ENCODE peak calls at places on chromosomes 7 and 10, in eight cellular contexts. B is cardiac muscle cell; E is osteoblast; Y is esophagus squamous epithelium; I is thyroid gland; L is neural progenitor cell; P is left ventricle myocardium inferior; D is CD4-positive, CD25-positive, alpha-beta regulatory T cell. S is an unnamed sample.

GRCh38 chr10:82622478-82622877 is 747.5 kb downstream of the NRG3 start:
- DNase-seq in B (no peak), E (no peak), Y (no peak), I (no peak), L (no peak), P (no peak), D (no peak), S (no peak)

GRCh38 chr7:106986450-106986977 is 58.0 kb upstream of the PRKAR2B start:
- DNase-seq in B (no peak), E (no peak), Y (no peak), I (no peak), L (no peak), P (no peak), D (no peak), S (no peak)

GRCh38 chr10:113294868-113295267 is 258.0 kb upstream of the HABP2 start:
- DNase-seq in B (no peak), E (no peak), Y (no peak), I (no peak), L (no peak), P (no peak), D (no peak), S (no peak)

GRCh38 chr7:33886100-33886623 is 19.2 kb upstream of the BMPER start:
- DNase-seq in B (peak; percentile 74), E (no peak), Y (no peak), I (no peak), L (peak; percentile 72), P (no peak), D (no peak), S (no peak)

GRCh38 chr10:110181451-110181850 is 26.0 kb upstream of the MXI1 start:
- DNase-seq in B (no peak), E (no peak), Y (no peak), I (no peak), L (peak; percentile 33), P (no peak), D (no peak), S (no peak)

GRCh38 chr7:68440870-68441269 is 1157.4 kb upstream of the AUTS2 start:
- DNase-seq in B (no peak), E (no peak), Y (no peak), I (no peak), L (no peak), P (no peak), D (no peak), S (no peak)

GRCh38 chr7:64888901-64889685 is 14.0 kb upstream of the ZNF273 start:
- DNase-seq in B (peak; percentile 44), E (peak; percentile 46), Y (no peak), I (peak; percentile 46), L (peak; percentile 4), P (peak; percentile 31), D (peak; percentile 9), S (no peak)

GRCh38 chr7:23966941-23967340 is 256.9 kb downstream of the STK31 start:
- DNase-seq in B (no peak), E (no peak), Y (no peak), I (no peak), L (no peak), P (no peak), D (no peak), S (no peak)

GRCh38 chr10:72329290-72330058 is 25.2 kb downstream of the DNAJB12 start:
- DNase-seq in B (no peak), E (peak; percentile 44), Y (no peak), I (peak; percentile 85), L (peak; percentile 40), P (no peak), D (no peak), S (no peak)

GRCh38 chr7:51847461-51848134 is 531.0 kb upstream of the COBL start:
- DNase-seq in B (peak; percentile 51), E (no peak), Y (no peak), I (no peak), L (peak; percentile 65), P (no peak), D (no peak), S (no peak)

GRCh38 chr7:123415625-123416024 is 118.8 kb downstream of the IQUB start:
- DNase-seq in B (no peak), E (no peak), Y (no peak), I (no peak), L (no peak), P (no peak), D (no peak), S (no peak)

GRCh38 chr10:60281331-60281730 is 108.3 kb downstream of the ANK3 start:
- DNase-seq in B (no peak), E (no peak), Y (no peak), I (no peak), L (no peak), P (no peak), D (no peak), S (no peak)

GRCh38 chr10:12635127-12635541 is 285.8 kb downstream of the CAMK1D start:
- DNase-seq in B (no peak), E (peak; percentile 32), Y (no peak), I (peak; percentile 75), L (no peak), P (no peak), D (peak; percentile 42), S (peak; percentile 5)

GRCh38 chr10:70596860-70597809 is 5.4 kb downstream of the PRF1 start:
- DNase-seq in B (peak; percentile 34), E (peak; percentile 41), Y (no peak), I (no peak), L (no peak), P (no peak), D (no peak), S (no peak)

GRCh38 chr10:132314336-132314735 is 6.6 kb upstream of the STK32C start:
- DNase-seq in B (no peak), E (no peak), Y (no peak), I (no peak), L (no peak), P (no peak), D (no peak), S (no peak)

GRCh38 chr10:91198781-91199180 is 21.7 kb upstream of the PCGF5 start:
- DNase-seq in B (no peak), E (no peak), Y (no peak), I (no peak), L (no peak), P (no peak), D (peak; percentile 83), S (no peak)

GRCh38 chr7:153532321-153532720 is 519.9 kb upstream of the DPP6 start:
- DNase-seq in B (no peak), E (no peak), Y (no peak), I (no peak), L (no peak), P (no peak), D (no peak), S (no peak)

GRCh38 chr7:157780721-157781120 is 443.9 kb downstream of the DNAJB6 start:
- DNase-seq in B (no peak), E (no peak), Y (no peak), I (no peak), L (no peak), P (no peak), D (no peak), S (no peak)

GRCh38 chr10:88933584-88933983 is 19.0 kb downstream of the ACTA2 start:
- DNase-seq in B (no peak), E (no peak), Y (no peak), I (no peak), L (no peak), P (no peak), D (no peak), S (no peak)

GRCh38 chr10:30374353-30374752 is 25.3 kb upstream of the MTPAP start:
- DNase-seq in B (peak; percentile 35), E (no peak), Y (no peak), I (no peak), L (peak; percentile 81), P (no peak), D (no peak), S (no peak)

GRCh38 chr10:111082102-111082975 is 5.5 kb downstream of the ADRA2A start:
- DNase-seq in B (no peak), E (no peak), Y (no peak), I (no peak), L (no peak), P (no peak), D (no peak), S (no peak)

GRCh38 chr7:155358066-155358947 is 60.6 kb downstream of the INSIG1 start:
- DNase-seq in B (no peak), E (peak; percentile 79), Y (no peak), I (no peak), L (no peak), P (no peak), D (no peak), S (no peak)
- H3K4me1 ChIP-seq in B (no peaks in the 10 kb centered on the region), E (peaks cover 4% of the 10 kb centered on the region), Y (no peaks in the 10 kb centered on the region), I (no peaks in the 10 kb centered on the region), L (peaks cover 10% of the 10 kb centered on the region), P (no peaks in the 10 kb centered on the region), D (no peaks in the 10 kb centered on the region), S (no peaks in the 10 kb centered on the region)

GRCh38 chr7:30469303-30469702 is 9.3 kb downstream of the NOD1 start:
- DNase-seq in B (peak; percentile 73), E (peak; percentile 91), Y (no peak), I (peak; percentile 58), L (peak; percentile 85), P (peak; percentile 77), D (no peak), S (no peak)
- H3K27ac ChIP-seq in B (peak overlapping the region; percentile 61), E (peak overlapping the region; percentile 99), Y (peak overlapping the region; percentile 83), I (peak overlapping the region; percentile 93), L (no peak overlapping the region), P (peak overlapping the region; percentile 98), D (no peak overlapping the region), S (no peak overlapping the region)

GRCh38 chr7:150335774-150336112 is 5.7 kb downstream of the RARRES2 start:
- DNase-seq in B (no peak), E (no peak), Y (no peak), I (peak; percentile 55), L (no peak), P (no peak), D (no peak), S (no peak)
- H3K4me1 ChIP-seq in B (peaks cover 4% of the 10 kb centered on the region), E (no peaks in the 10 kb centered on the region), Y (peaks cover 15% of the 10 kb centered on the region), I (peaks cover 27% of the 10 kb centered on the region), L (peaks cover 18% of the 10 kb centered on the region), P (peaks cover 22% of the 10 kb centered on the region), D (peaks cover 2% of the 10 kb centered on the region), S (no peaks in the 10 kb centered on the region)

DNA sequence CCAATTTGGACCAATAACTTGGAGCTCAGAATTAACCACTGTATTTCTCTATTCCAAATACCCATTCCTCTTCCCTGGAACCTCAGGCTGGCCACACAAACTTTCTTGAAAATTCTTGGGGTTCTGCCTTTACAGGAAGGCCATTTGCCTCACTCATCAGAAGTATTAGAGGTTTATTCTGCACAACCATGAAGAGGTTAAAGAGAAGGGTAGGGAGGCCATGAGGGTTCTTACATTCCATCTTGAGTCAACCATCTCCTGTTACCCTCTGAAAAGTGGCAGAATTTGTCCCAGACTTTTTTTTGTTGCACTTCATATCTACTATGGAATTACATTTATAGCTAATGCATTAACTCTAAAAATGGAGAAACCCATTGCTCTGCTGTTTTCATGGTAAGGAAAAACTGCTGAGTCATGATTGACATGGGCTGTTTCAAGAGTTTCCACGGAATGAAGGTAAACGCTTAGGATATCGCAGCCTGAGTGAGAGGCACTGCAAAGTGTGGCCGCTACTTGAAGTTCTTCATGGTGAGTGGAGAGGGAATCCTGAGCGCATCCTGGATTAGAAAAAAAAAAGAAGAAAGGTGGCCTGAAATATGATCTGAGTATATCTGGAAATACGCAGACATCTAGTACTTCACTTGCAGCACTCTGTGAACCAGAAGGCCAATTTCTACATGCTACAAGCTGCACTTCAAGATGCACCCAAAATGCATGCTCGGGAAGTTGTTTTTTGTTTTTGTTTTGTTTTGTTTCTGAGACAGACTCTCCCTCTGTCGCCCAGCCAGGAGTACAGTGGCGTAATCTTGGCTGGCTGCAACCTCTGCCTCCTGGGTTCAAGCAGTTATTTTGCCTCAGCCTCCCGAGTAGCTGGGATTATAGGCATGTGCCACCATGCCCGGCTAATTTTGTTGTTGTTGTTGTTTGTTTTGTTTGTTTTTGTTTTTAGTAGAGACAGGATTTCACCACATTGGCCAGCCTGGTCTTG is 83.7 kb downstream of the KIAA1217 start:
- DNase-seq in B (no peak), E (no peak), Y (no peak), I (peak; percentile 65), L (no peak), P (no peak), D (no peak), S (no peak)
- H3K27ac ChIP-seq in B (peak overlapping the region; percentile 54), E (no peak overlapping the region), Y (peak overlapping the region; percentile 22), I (peak overlapping the region; percentile 54), L (no peak overlapping the region), P (peak overlapping the region; percentile 53), D (no peak overlapping the region), S (no peak overlapping the region)

S was measured in effector memory CD4-positive, alpha-beta T cell.